ENCODE peak calls at places on chromosomes 12 and 14, in six cellular contexts. N, C, O, L, E and A are unnamed samples.
A peak's percentile ranks its signal among the peaks of the same experiment; 100 is the strongest.

GRCh38 chr14:26685401-26685800 is 87.6 kb upstream of the NOVA1 start:
- DNase-seq in N (no peak), O (no peak), L (no peak), E (no peak), C (no peak), A (no peak)

GRCh38 chr12:124395284-124395752 is 100.4 kb downstream of the RFLNA start:
- DNase-seq in C (no peak), E (no peak), L (no peak), O (no peak), N (no peak), A (no peak)

GRCh38 chr14:95199298-95199983 is 42.1 kb upstream of the DICER1 start:
- DNase-seq in L (no peak), O (no peak), N (no peak), C (no peak), E (no peak), A (no peak)

GRCh38 chr12:28415755-28416154 is 225.5 kb downstream of the CCDC91 start:
- DNase-seq in O (no peak), N (no peak), L (peak; percentile 85), E (no peak), C (no peak), A (no peak)

GRCh38 chr12:69419701-69420100 is 50.5 kb upstream of the FRS2 start:
- DNase-seq in E (no peak), O (no peak), L (no peak), C (no peak), N (no peak), A (no peak)

GRCh38 chr12:15856097-15856982 is 25.8 kb upstream of the STRAP start:
- DNase-seq in L (peak; percentile 76), E (peak; percentile 57), N (peak; percentile 49), C (peak; percentile 68), O (no peak), A (peak; percentile 74)

GRCh38 chr12:68912916-68913315 is 20.1 kb downstream of the CPM start:
- DNase-seq in O (no peak), C (no peak), E (no peak), N (no peak), L (no peak), A (no peak)

GRCh38 chr14:94571395-94571794 is 9.8 kb upstream of the SERPINA5 start:
- DNase-seq in N (no peak), E (no peak), C (no peak), L (no peak), O (no peak), A (peak; percentile 20)

GRCh38 chr12:175250-175649 is 38.7 kb downstream of the SLC6A12 start:
- DNase-seq in E (no peak), N (no peak), C (no peak), O (no peak), L (no peak), A (peak; percentile 81)

GRCh38 chr12:55694188-55694515 is 13.6 kb downstream of the ITGA7 start:
- DNase-seq in C (no peak), N (no peak), O (no peak), L (no peak), E (no peak), A (no peak)

GRCh38 chr12:132327351-132328171 is 1.8 kb downstream of the GALNT9 start:
- DNase-seq in O (no peak), C (no peak), L (peak; percentile 82), N (peak; percentile 20), E (peak; percentile 87), A (peak; percentile 22)

GRCh38 chr12:40031965-40032364 is 73.9 kb downstream of the SLC2A13 start:
- DNase-seq in L (no peak), O (no peak), N (peak; percentile 28), E (no peak), C (no peak), A (no peak)

GRCh38 chr12:60441577-60441976 is 845.7 kb downstream of the SLC16A7 start:
- DNase-seq in E (no peak), O (no peak), N (no peak), L (no peak), C (no peak), A (no peak)

GRCh38 chr14:50047274-50047676 is 69.1 kb downstream of the VCPKMT start:
- DNase-seq in O (peak; percentile 63), N (peak; percentile 15), E (peak; percentile 48), L (no peak), C (no peak), A (no peak)

GRCh38 chr12:125406131-125406530 is 340.9 kb downstream of the AACS start:
- DNase-seq in E (no peak), O (no peak), L (no peak), N (no peak), C (no peak), A (no peak)

GRCh38 chr12:113591480-113591971 is 119.9 kb upstream of the LHX5 start:
- DNase-seq in L (no peak), O (no peak), N (no peak), E (no peak), C (no peak), A (no peak)

GRCh38 chr12:92886131-92886530 is 43.0 kb downstream of the EEA1 start:
- DNase-seq in E (no peak), C (no peak), L (no peak), O (no peak), N (no peak), A (peak; percentile 22)

GRCh38 chr14:73426877-73427276 is 31.5 kb downstream of the NUMB start:
- DNase-seq in E (no peak), C (no peak), O (no peak), N (no peak), L (peak; percentile 60), A (no peak)

GRCh38 chr14:102318781-102319276 is 717 bp upstream of the ZNF839 start:
- DNase-seq in O (no peak), L (no peak), C (no peak), E (no peak), N (no peak), A (no peak)

GRCh38 chr14:44989497-44990440 is 27.8 kb downstream of the TOGARAM1 start:
- DNase-seq in O (no peak), E (no peak), N (no peak), C (no peak), L (no peak), A (no peak)

GRCh38 chr12:123064885-123065619 is 84.6 kb downstream of the ARL6IP4 start:
- DNase-seq in C (no peak), E (no peak), N (no peak), O (no peak), L (no peak), A (no peak)

GRCh38 chr12:112705037-112705632 is 86.4 kb upstream of the RPH3A start:
- DNase-seq in N (no peak), E (no peak), O (no peak), C (no peak), L (no peak), A (no peak)

GRCh38 chr12:64781374-64782029 is 22.3 kb upstream of the GNS start:
- DNase-seq in O (peak; percentile 58), N (peak; percentile 68), L (no peak), C (no peak), E (peak; percentile 23), A (no peak)

GRCh38 chr12:127811988-127812387 is 455.0 kb upstream of the TMEM132C start:
- DNase-seq in C (no peak), O (no peak), L (no peak), N (no peak), E (no peak), A (no peak)

GRCh38 chr12:25557830-25558436 is 4.8 kb upstream of the LMNTD1 start:
- DNase-seq in O (no peak), E (peak; percentile 35), C (peak; percentile 54), L (peak; percentile 43), N (no peak), A (peak; percentile 44)

GRCh38 chr12:10838461-10838860 is 10.8 kb downstream of the PRR4 start:
- DNase-seq in O (no peak), E (no peak), C (no peak), N (no peak), L (no peak), A (no peak)

GRCh38 chr12:92596388-92596787 is 106.4 kb upstream of the PLEKHG7 start:
- DNase-seq in E (no peak), L (peak; percentile 83), N (no peak), C (no peak), O (no peak), A (no peak)

GRCh38 chr14:35231207-35231755 is 60.9 kb upstream of the PSMA6 start:
- DNase-seq in E (no peak), O (no peak), C (no peak), N (no peak), L (no peak), A (no peak)

DNA sequence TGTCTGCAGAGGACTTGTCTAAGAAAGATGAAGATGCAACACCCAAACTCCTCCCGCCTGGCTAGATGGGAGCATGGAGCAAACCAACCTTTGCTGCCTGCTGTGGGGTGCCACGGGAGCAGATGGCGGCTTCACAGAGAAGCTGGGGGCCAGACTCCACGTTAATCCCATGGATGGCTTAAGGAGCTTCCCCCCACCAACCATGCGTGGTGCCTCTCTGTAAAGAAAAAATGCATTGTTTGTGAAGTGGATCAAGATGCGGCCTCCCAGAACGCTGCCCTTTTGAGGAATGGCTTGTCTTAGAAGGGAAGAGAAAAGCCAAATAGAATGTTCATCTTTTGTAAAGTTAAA is 15.6 kb downstream of the MVK start:
- DNase-seq in C (no peak), E (no peak), L (no peak), N (no peak), O (no peak), A (no peak)
- H3K36me3 ChIP-seq in C (peaks cover 3% of the 10 kb centered on the region), E (peaks cover 3% of the 10 kb centered on the region), L (no peaks in the 10 kb centered on the region), N (no peaks in the 10 kb centered on the region), O (no peaks in the 10 kb centered on the region), A (no peaks in the 10 kb centered on the region)

GRCh38 chr12:18421840-18422239 is 160.5 kb downstream of the PIK3C2G start:
- DNase-seq in O (no peak), C (no peak), N (no peak), E (no peak), L (peak; percentile 75), A (no peak)
- H3K4me3 ChIP-seq in O (no peak overlapping the region), C (no peak overlapping the region), N (no peak overlapping the region), E (no peak overlapping the region), L (no peak overlapping the region), A (no peak overlapping the region)

DNA sequence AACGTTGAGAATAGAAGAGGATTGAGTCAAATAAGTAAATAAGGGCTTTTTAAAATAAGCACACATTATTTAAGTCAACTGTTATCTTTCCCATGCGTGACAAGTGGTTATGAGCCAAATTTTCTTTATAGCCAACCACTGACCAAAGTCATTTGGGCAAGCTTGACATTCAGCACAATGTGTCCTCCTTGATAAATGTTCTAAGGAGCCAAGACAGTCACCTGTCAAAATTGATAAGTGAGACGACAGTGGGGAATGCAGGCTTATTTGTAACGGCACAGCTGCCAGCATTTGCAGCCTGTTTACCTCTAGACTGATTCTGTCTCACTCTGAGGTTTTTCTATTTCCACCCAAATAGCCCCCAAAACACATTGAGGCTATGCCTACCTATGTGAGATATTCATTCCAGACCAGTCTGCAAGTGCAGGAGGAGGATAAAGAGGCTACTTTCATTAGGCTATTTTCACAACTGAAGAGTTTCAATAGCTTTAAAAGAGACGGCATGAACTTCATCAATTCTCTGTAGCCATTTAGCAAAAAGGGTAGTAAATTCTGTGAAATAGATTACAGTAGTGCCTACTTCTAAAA is 339.5 kb downstream of the PDZRN4 start:
- DNase-seq in N (no peak), E (no peak), O (no peak), L (no peak), C (no peak), A (no peak)
- TF ChIP-seq POLR2A in N (no peak), E (no peak), O (no peak), L (no peak), C (no peak), A (no peak)

DNA sequence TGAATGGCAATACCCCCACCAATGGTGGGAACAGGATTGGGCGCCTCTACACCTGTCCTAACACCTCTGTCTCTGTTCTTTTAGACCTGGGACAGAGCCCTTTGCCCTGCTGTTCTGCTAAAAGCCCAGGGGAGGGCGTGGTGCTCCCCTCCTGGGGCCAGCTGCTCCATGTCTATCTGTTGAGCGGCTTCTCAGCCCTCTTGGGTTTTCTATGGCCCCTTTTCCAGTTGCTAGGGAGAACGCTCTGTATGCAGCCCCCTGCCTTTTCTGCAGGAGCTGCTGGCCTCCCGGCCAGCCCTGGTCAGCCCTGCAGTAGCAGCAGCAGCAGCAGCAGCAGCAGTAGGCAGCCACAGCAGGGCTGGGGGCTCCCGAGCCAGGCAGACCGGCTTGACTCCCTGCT is 1.2 kb downstream of the RTL1 start:
- DNase-seq in C (peak; percentile 7), N (no peak), E (no peak), O (no peak), L (no peak), A (no peak)
- H3K36me3 ChIP-seq in C (no peaks in the 10 kb centered on the region), N (no peaks in the 10 kb centered on the region), E (no peaks in the 10 kb centered on the region), O (no peaks in the 10 kb centered on the region), L (peaks cover 57% of the 10 kb centered on the region), A (no peaks in the 10 kb centered on the region)